ENCODE peak calls at places on chromosomes 7 and 10, in six cellular contexts. F, Z, X, N, I and P are unnamed samples.
A peak's percentile ranks its signal among the peaks of the same experiment; 100 is the strongest.

GRCh38 chr7:99876491-99876890 is 342 bp downstream of the OR2AE1 start:
- DNase-seq in N (no peak), I (no peak), F (no peak), Z (no peak), X (no peak), P (no peak)

GRCh38 chr7:75889826-75890225 is 11.0 kb downstream of the RHBDD2 start:
- DNase-seq in N (no peak), X (no peak), F (no peak), Z (no peak), I (no peak), P (no peak)

GRCh38 chr7:26813426-26813825 is 51.0 kb downstream of the SKAP2 start:
- DNase-seq in F (no peak), X (no peak), Z (no peak), I (peak; percentile 55), N (no peak), P (no peak)

GRCh38 chr10:74510594-74510993 is 315.8 kb upstream of the KAT6B start:
- DNase-seq in N (no peak), X (no peak), I (no peak), Z (no peak), F (no peak), P (no peak)

GRCh38 chr7:154684651-154685563 is 318.0 kb downstream of the PAXIP1 start:
- DNase-seq in N (no peak), Z (no peak), I (peak; percentile 64), F (no peak), X (no peak), P (peak; percentile 65)

GRCh38 chr7:69596723-69597277 is 1.5 kb upstream of the AUTS2 start:
- DNase-seq in N (no peak), Z (no peak), I (peak; percentile 69), F (no peak), X (no peak), P (peak; percentile 7)

GRCh38 chr10:31961675-31962074 is 33.0 kb upstream of the ARHGAP12 start:
- DNase-seq in X (no peak), I (no peak), N (no peak), F (no peak), Z (peak; percentile 56), P (no peak)

GRCh38 chr10:110651044-110651958 is 7.2 kb downstream of the RBM20 start:
- DNase-seq in N (no peak), Z (peak; percentile 71), F (no peak), I (peak; percentile 70), X (no peak), P (peak; percentile 68)

GRCh38 chr7:110486549-110486948 is 604.4 kb upstream of the LRRN3 start:
- DNase-seq in N (no peak), X (no peak), F (no peak), Z (no peak), I (no peak), P (no peak)

GRCh38 chr7:95420996-95421846 is 13.6 kb downstream of the PON2 start:
- DNase-seq in N (no peak), X (no peak), I (peak; percentile 93), Z (no peak), F (no peak), P (no peak)

GRCh38 chr7:22607180-22607579 is 107.2 kb upstream of the STEAP1B start:
- DNase-seq in X (no peak), Z (no peak), N (no peak), I (no peak), F (no peak), P (no peak)

GRCh38 chr10:36540611-36541010 is 584.8 kb upstream of the ANKRD30A start:
- DNase-seq in N (no peak), F (no peak), Z (no peak), X (no peak), I (no peak), P (no peak)

GRCh38 chr10:14381475-14381874 is 50.8 kb upstream of the FRMD4A start:
- DNase-seq in Z (no peak), N (no peak), I (no peak), F (no peak), X (no peak), P (no peak)

GRCh38 chr10:78605800-78606350 is 462.9 kb upstream of the ZMIZ1 start:
- DNase-seq in F (no peak), I (no peak), Z (peak; percentile 51), N (no peak), X (peak; percentile 7), P (no peak)

GRCh38 chr10:131891196-131891928 is 9.4 kb upstream of the PPP2R2D start:
- DNase-seq in I (peak; percentile 73), Z (no peak), X (no peak), N (no peak), F (no peak), P (peak; percentile 41)

GRCh38 chr10:79111427-79111826 is 42.7 kb downstream of the ZMIZ1 start:
- DNase-seq in F (no peak), N (no peak), Z (peak; percentile 75), I (peak; percentile 43), X (no peak), P (no peak)

GRCh38 chr7:47435889-47436312 is 146.0 kb downstream of the TNS3 start:
- DNase-seq in X (peak; percentile 39), Z (peak; percentile 75), N (no peak), I (peak; percentile 90), F (no peak), P (peak; percentile 70)